ENCODE peak calls at places on chromosomes 11 and 22, in four cellular contexts. One of them, this sample, is unnamed. For H3K4me1, the result is how much of the 10 kb centered on the place peaks cover.

GRCh38 chr11:8030526-8031247 is 43.5 kb downstream of the EIF3F start:
- DNase-seq in kidney: no peak
- DNase-seq in body of pancreas: no peak
- DNase-seq in gastrocnemius medialis: no peak
- DNase-seq in this sample: no peak

GRCh38 chr11:18594999-18595749 is 4.4 kb upstream of the MISFA start:
- DNase-seq in gastrocnemius medialis: no peak
- DNase-seq in body of pancreas: no peak
- DNase-seq in kidney: no peak
- DNase-seq in this sample: no peak

GRCh38 chr11:60974726-60975125 is 3.2 kb downstream of the CD6 start:
- DNase-seq in body of pancreas: no peak
- DNase-seq in gastrocnemius medialis: no peak
- DNase-seq in kidney: no peak
- DNase-seq in this sample: no peak

GRCh38 chr11:17217395-17217794 is 9.6 kb upstream of the PIK3C2A start:
- DNase-seq in body of pancreas: no peak
- DNase-seq in kidney: no peak
- DNase-seq in gastrocnemius medialis: no peak
- DNase-seq in this sample: no peak

GRCh38 chr11:33590471-33590870 is 110.2 kb downstream of the C11orf91 start:
- DNase-seq in gastrocnemius medialis: no peak
- DNase-seq in body of pancreas: no peak
- DNase-seq in kidney: no peak
- DNase-seq in this sample: no peak

GRCh38 chr11:130455493-130456127 is 7.2 kb downstream of the ADAMTS15 start:
- DNase-seq in kidney: peak
- DNase-seq in gastrocnemius medialis: no peak
- DNase-seq in body of pancreas: no peak
- DNase-seq in this sample: no peak

GRCh38 chr11:124917115-124917637 is 1.9 kb upstream of the HEPN1 start:
- DNase-seq in kidney: no peak
- DNase-seq in body of pancreas: no peak
- DNase-seq in gastrocnemius medialis: no peak
- DNase-seq in this sample: no peak

GRCh38 chr11:94455861-94456260 is 37.8 kb downstream of the MRE11 start:
- DNase-seq in gastrocnemius medialis: no peak
- DNase-seq in body of pancreas: peak
- DNase-seq in kidney: no peak
- DNase-seq in this sample: no peak

GRCh38 chr11:1070594-1071462 is 3.8 kb upstream of the MUC2 start:
- DNase-seq in gastrocnemius medialis: no peak
- DNase-seq in kidney: peak
- DNase-seq in body of pancreas: no peak
- DNase-seq in this sample: no peak

GRCh38 chr11:31844351-31844750 is 33.2 kb upstream of the PAX6 start:
- DNase-seq in gastrocnemius medialis: no peak
- DNase-seq in kidney: no peak
- DNase-seq in body of pancreas: no peak
- DNase-seq in this sample: no peak

GRCh38 chr11:102620858-102621561 is 4.1 kb downstream of the MMP20 start:
- DNase-seq in body of pancreas: no peak
- DNase-seq in kidney: no peak
- DNase-seq in gastrocnemius medialis: no peak
- DNase-seq in this sample: peak

GRCh38 chr22:25109878-25110595 is 89.6 kb upstream of the CRYBB3 start:
- DNase-seq in body of pancreas: peak
- DNase-seq in gastrocnemius medialis: no peak
- DNase-seq in kidney: no peak
- DNase-seq in this sample: no peak
- H3K4me3 ChIP-seq in body of pancreas: no peak
- H3K4me3 ChIP-seq in gastrocnemius medialis: peak
- H3K4me3 ChIP-seq in kidney: no peak
- H3K4me3 ChIP-seq in this sample: peak

GRCh38 chr11:19832166-19832750 is 119.6 kb downstream of the NAV2 start:
- DNase-seq in gastrocnemius medialis: no peak
- DNase-seq in kidney: no peak
- DNase-seq in body of pancreas: no peak
- DNase-seq in this sample: no peak

GRCh38 chr11:19827399-19828135 is 114.9 kb downstream of the NAV2 start:
- DNase-seq in kidney: no peak
- DNase-seq in gastrocnemius medialis: no peak
- DNase-seq in body of pancreas: no peak
- DNase-seq in this sample: no peak

GRCh38 chr11:19832901-19833300 is 120.3 kb downstream of the NAV2 start:
- DNase-seq in gastrocnemius medialis: no peak
- DNase-seq in kidney: no peak
- DNase-seq in body of pancreas: no peak
- DNase-seq in this sample: no peak

GRCh38 chr11:19829109-19829790 is 116.6 kb downstream of the NAV2 start:
- DNase-seq in gastrocnemius medialis: no peak
- DNase-seq in kidney: no peak
- DNase-seq in body of pancreas: peak
- DNase-seq in this sample: no peak

DNA sequence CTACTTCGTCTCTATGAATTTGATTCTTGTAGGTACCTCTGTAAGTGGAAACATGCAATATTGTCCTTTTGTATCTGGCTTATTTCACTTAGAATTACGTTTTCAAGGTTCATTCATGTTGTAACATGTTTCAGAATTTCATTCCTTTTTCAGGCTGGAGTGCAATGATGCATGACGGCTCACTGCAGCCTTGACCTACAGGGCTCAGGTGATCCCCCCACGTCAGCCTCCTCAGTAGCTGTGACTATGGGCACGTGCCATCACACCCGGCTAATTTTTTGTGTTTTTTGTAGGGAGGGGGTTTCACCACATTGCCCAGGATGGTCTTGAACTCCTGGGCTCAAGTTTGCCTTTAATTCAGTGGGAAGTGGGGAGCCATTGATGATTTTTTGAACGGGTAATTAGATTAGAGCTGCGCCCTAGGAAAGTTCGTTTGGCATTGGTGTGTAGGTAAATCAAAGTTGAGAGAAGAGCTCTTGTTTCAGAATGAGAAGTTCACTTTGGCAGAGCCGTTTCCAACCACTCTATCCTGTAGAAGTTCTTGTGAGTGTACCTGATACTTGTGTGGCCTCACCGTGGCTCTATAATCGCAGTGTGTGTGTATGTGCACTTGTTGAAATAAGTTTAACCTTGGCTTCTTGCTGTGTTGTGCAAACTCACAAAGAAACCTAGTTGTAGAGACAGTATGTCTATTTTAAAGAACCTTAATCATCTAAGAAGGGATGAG is 115.9 kb downstream of the NAV2 start:
- DNase-seq in gastrocnemius medialis: no peak
- DNase-seq in body of pancreas: no peak
- DNase-seq in kidney: no peak
- DNase-seq in this sample: no peak
- H3K4me1 ChIP-seq in gastrocnemius medialis: under half
- H3K4me1 ChIP-seq in body of pancreas: under half
- H3K4me1 ChIP-seq in kidney: under half
- H3K4me1 ChIP-seq in this sample: under half

GRCh38 chr11:112073941-112074811 is at the start of the genes NKAPD1 and PIH1D2:
- DNase-seq in body of pancreas: peak
- DNase-seq in kidney: peak
- DNase-seq in gastrocnemius medialis: peak
- DNase-seq in this sample: peak
- TF ChIP-seq CTCF in body of pancreas: no peak
- TF ChIP-seq CTCF in kidney: no peak
- TF ChIP-seq CTCF in gastrocnemius medialis: no peak
- TF ChIP-seq CTCF in this sample: no peak

GRCh38 chr11:67302571-67303131 is 679 bp upstream of the SSH3 start:
- DNase-seq in gastrocnemius medialis: peak
- DNase-seq in kidney: peak
- DNase-seq in body of pancreas: peak
- DNase-seq in this sample: no peak
- H3K4me3 ChIP-seq in gastrocnemius medialis: peak
- H3K4me3 ChIP-seq in kidney: peak
- H3K4me3 ChIP-seq in body of pancreas: peak
- H3K4me3 ChIP-seq in this sample: peak

DNA sequence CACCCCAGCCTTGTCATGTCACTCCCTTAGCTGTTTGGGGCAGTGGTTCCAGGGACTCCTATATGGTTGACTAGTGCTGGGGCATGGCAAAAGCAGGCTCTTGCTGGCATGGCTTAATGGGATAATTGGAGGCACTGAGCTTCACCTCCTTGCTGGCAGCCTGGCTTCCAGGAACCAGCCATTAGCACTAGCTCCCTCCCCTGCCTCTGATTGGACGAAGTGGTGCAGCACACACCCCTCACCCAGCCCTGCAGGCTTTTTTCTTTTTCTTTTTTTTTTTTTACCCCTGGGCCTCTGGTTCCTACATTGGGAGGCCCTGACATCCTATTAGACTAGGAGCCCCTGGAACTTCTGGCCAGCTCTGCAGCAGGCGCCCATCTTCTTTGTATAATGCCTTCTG is 18.6 kb downstream of the PHLDB1 start:
- DNase-seq in gastrocnemius medialis: no peak
- DNase-seq in body of pancreas: no peak
- DNase-seq in kidney: peak
- DNase-seq in this sample: no peak
- H3K4me1 ChIP-seq in gastrocnemius medialis: half or more
- H3K4me1 ChIP-seq in body of pancreas: under half
- H3K4me1 ChIP-seq in kidney: under half
- H3K4me1 ChIP-seq in this sample: under half

GRCh38 chr11:75144716-75145014 is 6.2 kb upstream of the SLCO2B1 start:
- DNase-seq in kidney: no peak
- DNase-seq in body of pancreas: no peak
- DNase-seq in gastrocnemius medialis: no peak
- DNase-seq in this sample: no peak
- TF ChIP-seq CTCF in kidney: no peak
- TF ChIP-seq CTCF in body of pancreas: no peak
- TF ChIP-seq CTCF in gastrocnemius medialis: no peak
- TF ChIP-seq CTCF in this sample: no peak

DNA sequence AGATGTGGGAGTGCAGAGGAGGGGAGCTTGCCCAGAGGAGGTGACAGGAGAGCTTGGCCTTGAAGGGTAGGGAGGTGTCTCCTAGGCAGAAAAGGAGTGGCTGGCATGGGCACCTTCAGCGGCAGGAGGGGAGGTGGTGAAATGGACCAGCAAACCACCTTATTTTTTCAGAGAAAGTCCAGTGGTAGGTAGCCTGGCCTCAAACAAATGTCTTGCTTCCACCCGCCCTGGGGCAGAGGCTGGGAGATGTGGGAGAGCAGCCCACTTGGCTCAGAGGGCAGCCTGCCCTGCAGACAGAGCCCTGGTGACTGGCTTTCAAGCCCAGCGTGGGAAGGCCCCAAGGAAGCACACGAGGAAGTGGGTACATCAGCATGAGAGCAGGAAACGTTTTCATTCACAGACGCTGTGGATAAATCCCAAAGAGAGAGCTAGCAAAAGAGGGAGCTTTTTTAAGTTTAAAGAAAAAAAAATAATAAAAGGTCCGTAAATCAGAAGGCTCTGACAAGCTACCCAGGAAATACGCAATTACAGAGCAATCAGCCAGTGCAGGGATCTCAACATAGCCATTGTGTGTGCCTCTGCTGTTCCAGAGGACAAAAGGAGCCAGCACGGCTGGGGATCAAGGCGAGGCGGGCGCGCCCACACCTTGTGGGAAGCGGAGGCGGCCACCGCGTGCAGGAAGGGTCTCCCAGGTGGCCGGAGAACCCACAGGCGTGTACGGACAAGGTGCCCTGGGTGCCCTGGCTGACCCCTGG is 238.7 kb upstream of the PLET1 start:
- DNase-seq in kidney: peak
- DNase-seq in body of pancreas: no peak
- DNase-seq in gastrocnemius medialis: no peak
- DNase-seq in this sample: no peak
- H3K4me3 ChIP-seq in kidney: no peak
- H3K4me3 ChIP-seq in body of pancreas: no peak
- H3K4me3 ChIP-seq in gastrocnemius medialis: no peak
- H3K4me3 ChIP-seq in this sample: no peak

DNA sequence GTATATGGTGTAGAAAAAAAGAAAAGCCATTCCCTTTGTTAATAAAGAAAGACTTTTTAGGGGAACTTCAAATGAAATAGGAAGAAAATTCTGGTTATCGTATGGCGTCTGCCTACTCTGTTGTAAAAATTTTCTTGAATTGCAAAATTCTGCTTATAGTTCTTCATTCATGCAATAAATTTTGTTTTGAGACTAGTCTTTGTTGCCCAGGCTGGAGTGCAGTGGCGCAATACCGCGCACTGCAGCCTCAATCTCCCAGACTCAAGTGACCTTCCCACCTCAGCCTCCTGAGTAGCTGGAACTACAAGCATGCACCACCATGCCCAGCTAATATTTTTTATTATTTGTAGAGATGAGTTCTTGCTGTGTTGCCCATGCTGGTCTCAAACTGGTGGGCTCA is 5.8 kb downstream of the DDIAS start:
- DNase-seq in kidney: no peak
- DNase-seq in body of pancreas: no peak
- DNase-seq in gastrocnemius medialis: no peak
- DNase-seq in this sample: no peak
- H3K4me1 ChIP-seq in kidney: under half
- H3K4me1 ChIP-seq in body of pancreas: under half
- H3K4me1 ChIP-seq in gastrocnemius medialis: under half
- H3K4me1 ChIP-seq in this sample: under half

GRCh38 chr11:29447821-29448220 is 569.0 kb downstream of the KCNA4 start:
- DNase-seq in gastrocnemius medialis: no peak
- DNase-seq in body of pancreas: no peak
- DNase-seq in kidney: no peak
- DNase-seq in this sample: no peak

GRCh38 chr11:29449280-29450074 is 567.4 kb downstream of the KCNA4 start:
- DNase-seq in body of pancreas: no peak
- DNase-seq in kidney: no peak
- DNase-seq in gastrocnemius medialis: no peak
- DNase-seq in this sample: no peak

GRCh38 chr11:29452131-29452530 is 564.7 kb downstream of the KCNA4 start:
- DNase-seq in body of pancreas: no peak
- DNase-seq in kidney: no peak
- DNase-seq in gastrocnemius medialis: no peak
- DNase-seq in this sample: no peak

GRCh38 chr11:29446132-29446531 is 570.7 kb downstream of the KCNA4 start:
- DNase-seq in kidney: peak
- DNase-seq in body of pancreas: no peak
- DNase-seq in gastrocnemius medialis: no peak
- DNase-seq in this sample: no peak

DNA sequence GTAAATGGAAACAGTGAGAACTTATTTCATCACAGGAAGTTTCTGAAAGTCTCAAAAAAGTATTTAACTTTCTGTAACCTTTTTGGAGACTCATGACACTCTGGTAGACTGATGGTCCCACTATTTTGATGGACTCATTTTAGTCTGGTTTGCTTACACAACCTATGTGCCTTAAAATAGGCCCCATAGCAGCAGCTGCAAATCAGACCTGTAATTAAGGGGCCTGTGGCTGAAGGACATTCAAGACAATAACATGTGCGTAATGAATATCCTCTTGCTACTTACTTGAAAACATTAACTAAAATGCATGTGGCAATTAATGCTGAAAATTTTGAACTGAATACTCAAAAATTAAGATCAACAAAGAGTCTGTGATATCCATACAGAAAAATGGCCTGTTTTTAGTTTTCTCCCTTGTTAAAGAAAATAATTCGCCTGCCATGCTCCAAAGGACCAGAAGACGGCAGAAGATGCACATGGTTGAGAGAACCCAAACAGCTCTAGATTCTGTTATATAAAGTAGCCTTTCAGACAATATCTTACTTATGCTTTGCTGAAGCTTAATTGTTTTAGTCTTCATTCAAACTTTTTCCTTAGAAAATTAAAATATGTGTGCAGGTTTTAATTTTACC is 568.5 kb downstream of the KCNA4 start:
- DNase-seq in body of pancreas: no peak
- DNase-seq in kidney: no peak
- DNase-seq in gastrocnemius medialis: no peak
- DNase-seq in this sample: no peak
- TF ChIP-seq CTCF in body of pancreas: no peak
- TF ChIP-seq CTCF in kidney: peak
- TF ChIP-seq CTCF in gastrocnemius medialis: no peak
- TF ChIP-seq CTCF in this sample: no peak